ENCODE peak calls at places on chromosomes 12 and 14, in seven cellular contexts. One of them, this sample, is unnamed.

GRCh38 chr12:104582739-104583138 is 126.0 kb downstream of the CHST11 start:
- DNase-seq in COR-L47: no peak
- DNase-seq in frontal cortex: no peak
- DNase-seq in heart left ventricle: no peak
- DNase-seq in ureter: no peak
- DNase-seq in SW 1271: no peak
- DNase-seq in RCC 7860: no peak
- DNase-seq in this sample: no peak

GRCh38 chr14:28142400-28143015 is 624.1 kb upstream of the FOXG1 start:
- DNase-seq in frontal cortex: peak
- DNase-seq in COR-L47: peak
- DNase-seq in ureter: no peak
- DNase-seq in heart left ventricle: no peak
- DNase-seq in SW 1271: peak
- DNase-seq in RCC 7860: no peak
- DNase-seq in this sample: no peak

GRCh38 chr12:91889970-91890369 is 255.7 kb downstream of the BTG1 start:
- DNase-seq in ureter: no peak
- DNase-seq in frontal cortex: no peak
- DNase-seq in SW 1271: no peak
- DNase-seq in COR-L47: no peak
- DNase-seq in heart left ventricle: no peak
- DNase-seq in RCC 7860: no peak
- DNase-seq in this sample: no peak

GRCh38 chr14:68800361-68800760 is 7.5 kb upstream of the ZFP36L1 start:
- DNase-seq in heart left ventricle: no peak
- DNase-seq in frontal cortex: no peak
- DNase-seq in ureter: no peak
- DNase-seq in COR-L47: no peak
- DNase-seq in SW 1271: no peak
- DNase-seq in RCC 7860: peak
- DNase-seq in this sample: no peak

GRCh38 chr14:54653764-54654469 is 87.0 kb downstream of the SAMD4A start:
- DNase-seq in RCC 7860: peak
- DNase-seq in heart left ventricle: peak
- DNase-seq in SW 1271: peak
- DNase-seq in ureter: no peak
- DNase-seq in COR-L47: no peak
- DNase-seq in frontal cortex: no peak
- DNase-seq in this sample: no peak

GRCh38 chr12:95859344-95859816 is 628 bp downstream of the SNRPF start:
- DNase-seq in heart left ventricle: no peak
- DNase-seq in RCC 7860: peak
- DNase-seq in ureter: no peak
- DNase-seq in frontal cortex: no peak
- DNase-seq in SW 1271: peak
- DNase-seq in COR-L47: no peak
- DNase-seq in this sample: no peak

GRCh38 chr12:53560912-53561589 is 53.8 kb upstream of the NPFF start:
- DNase-seq in RCC 7860: no peak
- DNase-seq in heart left ventricle: no peak
- DNase-seq in SW 1271: peak
- DNase-seq in frontal cortex: no peak
- DNase-seq in COR-L47: no peak
- DNase-seq in ureter: no peak
- DNase-seq in this sample: no peak

GRCh38 chr14:105087963-105088811 is 23.0 kb upstream of the GPR132 start:
- DNase-seq in frontal cortex: peak
- DNase-seq in COR-L47: no peak
- DNase-seq in heart left ventricle: peak
- DNase-seq in SW 1271: peak
- DNase-seq in ureter: no peak
- DNase-seq in RCC 7860: peak
- DNase-seq in this sample: no peak

GRCh38 chr12:9750276-9751203 is 10.2 kb downstream of the CD69 start:
- DNase-seq in heart left ventricle: no peak
- DNase-seq in SW 1271: peak
- DNase-seq in frontal cortex: peak
- DNase-seq in RCC 7860: peak
- DNase-seq in COR-L47: no peak
- DNase-seq in ureter: no peak
- DNase-seq in this sample: peak

GRCh38 chr14:33352821-33353220 is 414.1 kb downstream of the NPAS3 start:
- DNase-seq in RCC 7860: no peak
- DNase-seq in heart left ventricle: no peak
- DNase-seq in frontal cortex: no peak
- DNase-seq in SW 1271: no peak
- DNase-seq in ureter: no peak
- DNase-seq in COR-L47: no peak
- DNase-seq in this sample: no peak